ENCODE peak calls at places on chromosomes 4 and X, in seven cellular contexts. One of them, this sample, is unnamed.
A peak's percentile ranks its signal among the peaks of the same experiment; 100 is the strongest.

GRCh38 chr4:149521611-149522010 is 294.0 kb downstream of the IQCM start:
- DNase-seq in HL-60: no peak
- DNase-seq in heart left ventricle: no peak
- DNase-seq in CD8-positive, alpha-beta T cell: no peak
- DNase-seq in fibroblast of pulmonary artery: no peak
- DNase-seq in GM06990: no peak
- DNase-seq in choroid plexus epithelial cell: no peak
- DNase-seq in this sample: peak; percentile 35

GRCh38 chr4:77465271-77465670 is 140.3 kb upstream of the CXCL13 start:
- DNase-seq in HL-60: no peak
- DNase-seq in heart left ventricle: no peak
- DNase-seq in CD8-positive, alpha-beta T cell: no peak
- DNase-seq in fibroblast of pulmonary artery: peak; percentile 35
- DNase-seq in GM06990: no peak
- DNase-seq in choroid plexus epithelial cell: peak; percentile 40
- DNase-seq in this sample: peak; percentile 46

GRCh38 chr4:185738851-185739250 is 73.1 kb downstream of the SORBS2 start:
- DNase-seq in HL-60: no peak
- DNase-seq in heart left ventricle: no peak
- DNase-seq in CD8-positive, alpha-beta T cell: no peak
- DNase-seq in fibroblast of pulmonary artery: no peak
- DNase-seq in GM06990: no peak
- DNase-seq in choroid plexus epithelial cell: no peak
- DNase-seq in this sample: no peak

GRCh38 chr4:733631-733980 is 28.0 kb downstream of the PCGF3 start:
- DNase-seq in HL-60: no peak
- DNase-seq in heart left ventricle: peak; percentile 10
- DNase-seq in CD8-positive, alpha-beta T cell: no peak
- DNase-seq in fibroblast of pulmonary artery: no peak
- DNase-seq in GM06990: no peak
- DNase-seq in choroid plexus epithelial cell: no peak
- DNase-seq in this sample: no peak

GRCh38 chr4:88569944-88570455 is 22.3 kb upstream of the HERC3 start:
- DNase-seq in HL-60: no peak
- DNase-seq in heart left ventricle: no peak
- DNase-seq in CD8-positive, alpha-beta T cell: no peak
- DNase-seq in fibroblast of pulmonary artery: no peak
- DNase-seq in GM06990: no peak
- DNase-seq in choroid plexus epithelial cell: no peak
- DNase-seq in this sample: no peak

GRCh38 chrX:66833426-66833825 is 194.5 kb upstream of the EDA2R start:
- DNase-seq in HL-60: no peak
- DNase-seq in heart left ventricle: no peak
- DNase-seq in CD8-positive, alpha-beta T cell: no peak
- DNase-seq in fibroblast of pulmonary artery: no peak
- DNase-seq in GM06990: peak; percentile 0
- DNase-seq in choroid plexus epithelial cell: no peak
- DNase-seq in this sample: no peak

GRCh38 chr4:128658214-128658621 is 151.3 kb upstream of the JADE1 start:
- DNase-seq in HL-60: no peak
- DNase-seq in heart left ventricle: no peak
- DNase-seq in CD8-positive, alpha-beta T cell: no peak
- DNase-seq in fibroblast of pulmonary artery: peak; percentile 58
- DNase-seq in GM06990: no peak
- DNase-seq in choroid plexus epithelial cell: peak; percentile 25
- DNase-seq in this sample: no peak

GRCh38 chr4:20318011-20318898 is 66.5 kb downstream of the SLIT2 start:
- DNase-seq in HL-60: no peak
- DNase-seq in heart left ventricle: no peak
- DNase-seq in CD8-positive, alpha-beta T cell: no peak
- DNase-seq in fibroblast of pulmonary artery: no peak
- DNase-seq in GM06990: no peak
- DNase-seq in choroid plexus epithelial cell: no peak
- DNase-seq in this sample: no peak

GRCh38 chrX:13761606-13762005 is 27.1 kb downstream of the OFD1 start:
- DNase-seq in HL-60: no peak
- DNase-seq in heart left ventricle: no peak
- DNase-seq in CD8-positive, alpha-beta T cell: no peak
- DNase-seq in fibroblast of pulmonary artery: peak; percentile 16
- DNase-seq in GM06990: peak; percentile 24
- DNase-seq in choroid plexus epithelial cell: peak; percentile 37
- DNase-seq in this sample: no peak

GRCh38 chr4:99968330-99968729 is 18.3 kb upstream of the H2AZ1 start:
- DNase-seq in HL-60: no peak
- DNase-seq in heart left ventricle: no peak
- DNase-seq in CD8-positive, alpha-beta T cell: no peak
- DNase-seq in fibroblast of pulmonary artery: peak; percentile 50
- DNase-seq in GM06990: no peak
- DNase-seq in choroid plexus epithelial cell: peak; percentile 81
- DNase-seq in this sample: peak; percentile 69

GRCh38 chrX:75603833-75604232 is 81.0 kb upstream of the ZDHHC15 start:
- DNase-seq in HL-60: no peak
- DNase-seq in heart left ventricle: no peak
- DNase-seq in CD8-positive, alpha-beta T cell: no peak
- DNase-seq in fibroblast of pulmonary artery: peak; percentile 30
- DNase-seq in GM06990: no peak
- DNase-seq in choroid plexus epithelial cell: peak; percentile 47
- DNase-seq in this sample: peak; percentile 20

GRCh38 chr4:46698891-46699290 is 210.2 kb downstream of the COX7B2 start:
- DNase-seq in HL-60: no peak
- DNase-seq in heart left ventricle: no peak
- DNase-seq in CD8-positive, alpha-beta T cell: no peak
- DNase-seq in fibroblast of pulmonary artery: no peak
- DNase-seq in GM06990: no peak
- DNase-seq in choroid plexus epithelial cell: no peak
- DNase-seq in this sample: no peak

GRCh38 chrX:102154900-102155805 is 624 bp downstream of the BEX5 start:
- DNase-seq in HL-60: no peak
- DNase-seq in heart left ventricle: no peak
- DNase-seq in CD8-positive, alpha-beta T cell: peak; percentile 6
- DNase-seq in fibroblast of pulmonary artery: no peak
- DNase-seq in GM06990: no peak
- DNase-seq in choroid plexus epithelial cell: no peak
- DNase-seq in this sample: peak; percentile 10

GRCh38 chrX:102155806-102156179 is at the start of gene BEX5:
- DNase-seq in HL-60: no peak
- DNase-seq in heart left ventricle: peak; percentile 59
- DNase-seq in CD8-positive, alpha-beta T cell: peak; percentile 51
- DNase-seq in fibroblast of pulmonary artery: no peak
- DNase-seq in GM06990: peak; percentile 6
- DNase-seq in choroid plexus epithelial cell: peak; percentile 1
- DNase-seq in this sample: peak; percentile 57

DNA sequence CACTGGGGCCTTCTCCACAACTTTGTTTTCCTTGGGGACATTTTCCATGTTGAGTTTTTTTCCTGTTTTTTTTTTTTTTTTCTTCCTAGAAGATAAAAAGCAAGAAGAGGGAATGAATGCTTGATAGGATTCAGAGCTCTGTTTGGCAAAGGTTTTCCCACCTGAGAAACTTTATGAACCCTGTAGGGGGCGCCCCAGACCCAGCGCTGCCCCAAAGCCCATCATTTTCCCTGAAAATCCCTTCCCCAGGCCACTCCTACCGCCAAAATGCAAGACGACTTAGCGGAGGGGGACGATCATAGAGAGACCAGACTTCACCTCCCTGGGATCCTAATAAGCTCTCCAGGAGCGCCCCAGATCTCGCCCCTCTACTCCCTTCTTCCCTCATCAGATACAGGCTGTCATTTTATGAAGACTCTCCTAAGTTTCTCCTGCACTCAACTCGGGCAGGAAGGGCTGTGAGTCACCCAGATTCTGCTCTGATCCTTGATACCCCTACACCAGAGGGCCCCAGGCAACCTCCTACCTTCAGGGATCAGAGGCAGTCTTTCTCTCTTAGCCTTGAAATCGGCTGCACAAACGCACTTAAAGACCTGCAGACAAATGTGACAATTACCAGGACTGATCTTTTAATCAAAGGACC is 1.4 kb downstream of the BEX5 start:
- DNase-seq in HL-60: no peak
- DNase-seq in heart left ventricle: no peak
- DNase-seq in CD8-positive, alpha-beta T cell: peak; percentile 16
- DNase-seq in fibroblast of pulmonary artery: no peak
- DNase-seq in GM06990: no peak
- DNase-seq in choroid plexus epithelial cell: no peak
- DNase-seq in this sample: no peak
- TF ChIP-seq CTCF in HL-60: no peak
- TF ChIP-seq CTCF in heart left ventricle: no peak
- TF ChIP-seq CTCF in CD8-positive, alpha-beta T cell: peak; percentile 32
- TF ChIP-seq CTCF in fibroblast of pulmonary artery: no peak
- TF ChIP-seq CTCF in GM06990: peak; percentile 41
- TF ChIP-seq CTCF in choroid plexus epithelial cell: no peak
- TF ChIP-seq CTCF in this sample: no peak

GRCh38 chr4:184514121-184514988 is 40.0 kb upstream of the IRF2 start:
- DNase-seq in HL-60: peak; percentile 63
- DNase-seq in heart left ventricle: peak; percentile 64
- DNase-seq in CD8-positive, alpha-beta T cell: peak; percentile 8
- DNase-seq in fibroblast of pulmonary artery: peak; percentile 88
- DNase-seq in GM06990: peak; percentile 75
- DNase-seq in choroid plexus epithelial cell: peak; percentile 94
- DNase-seq in this sample: peak; percentile 72
- H3K4me3 ChIP-seq in HL-60: no peak overlapping the region
- H3K4me3 ChIP-seq in heart left ventricle: no peak overlapping the region
- H3K4me3 ChIP-seq in CD8-positive, alpha-beta T cell: no peak overlapping the region
- H3K4me3 ChIP-seq in fibroblast of pulmonary artery: peak overlapping the region; percentile 16
- H3K4me3 ChIP-seq in GM06990: no peak overlapping the region
- H3K4me3 ChIP-seq in choroid plexus epithelial cell: no peak overlapping the region
- H3K4me3 ChIP-seq in this sample: no peak overlapping the region

GRCh38 chrX:69195197-69195596 is 29.9 kb upstream of the PJA1 start:
- DNase-seq in HL-60: no peak
- DNase-seq in heart left ventricle: no peak
- DNase-seq in CD8-positive, alpha-beta T cell: no peak
- DNase-seq in fibroblast of pulmonary artery: no peak
- DNase-seq in GM06990: no peak
- DNase-seq in choroid plexus epithelial cell: no peak
- DNase-seq in this sample: no peak

GRCh38 chrX:69185886-69186285 is 20.6 kb upstream of the PJA1 start:
- DNase-seq in HL-60: no peak
- DNase-seq in heart left ventricle: no peak
- DNase-seq in CD8-positive, alpha-beta T cell: no peak
- DNase-seq in fibroblast of pulmonary artery: no peak
- DNase-seq in GM06990: no peak
- DNase-seq in choroid plexus epithelial cell: no peak
- DNase-seq in this sample: no peak

GRCh38 chrX:69192603-69193002 is 27.4 kb upstream of the PJA1 start:
- DNase-seq in HL-60: no peak
- DNase-seq in heart left ventricle: no peak
- DNase-seq in CD8-positive, alpha-beta T cell: no peak
- DNase-seq in fibroblast of pulmonary artery: no peak
- DNase-seq in GM06990: no peak
- DNase-seq in choroid plexus epithelial cell: no peak
- DNase-seq in this sample: peak; percentile 10

GRCh38 chrX:69186651-69187050 is 21.4 kb upstream of the PJA1 start:
- DNase-seq in HL-60: no peak
- DNase-seq in heart left ventricle: no peak
- DNase-seq in CD8-positive, alpha-beta T cell: no peak
- DNase-seq in fibroblast of pulmonary artery: no peak
- DNase-seq in GM06990: no peak
- DNase-seq in choroid plexus epithelial cell: no peak
- DNase-seq in this sample: no peak

DNA sequence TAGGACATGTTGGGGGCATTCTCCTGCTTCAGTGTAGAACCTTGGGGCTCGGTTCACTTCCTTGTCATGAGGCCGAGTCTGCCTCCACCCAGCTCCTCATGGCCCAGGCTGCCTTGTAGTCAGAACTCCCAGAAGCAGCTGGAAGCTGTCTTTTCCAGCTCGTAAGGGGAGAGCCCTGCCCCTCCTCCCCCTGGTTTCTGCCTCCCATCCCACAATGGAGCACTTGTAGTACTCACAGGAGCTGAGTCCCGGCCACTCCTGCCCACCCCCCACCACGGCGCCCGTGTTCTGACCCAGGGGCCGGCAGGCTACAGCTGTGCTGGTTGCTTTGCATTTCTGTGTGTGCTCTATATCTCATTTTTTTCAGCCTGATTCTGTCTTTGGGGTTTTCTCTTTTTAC is 24.7 kb upstream of the PJA1 start:
- DNase-seq in HL-60: no peak
- DNase-seq in heart left ventricle: no peak
- DNase-seq in CD8-positive, alpha-beta T cell: no peak
- DNase-seq in fibroblast of pulmonary artery: peak; percentile 12
- DNase-seq in GM06990: no peak
- DNase-seq in choroid plexus epithelial cell: no peak
- DNase-seq in this sample: no peak
- TF ChIP-seq CTCF in HL-60: no peak
- TF ChIP-seq CTCF in heart left ventricle: no peak
- TF ChIP-seq CTCF in CD8-positive, alpha-beta T cell: no peak
- TF ChIP-seq CTCF in fibroblast of pulmonary artery: no peak
- TF ChIP-seq CTCF in GM06990: no peak
- TF ChIP-seq CTCF in choroid plexus epithelial cell: no peak
- TF ChIP-seq CTCF in this sample: no peak

GRCh38 chr4:134202557-134202956 is 968 bp upstream of the PABPC4L start:
- DNase-seq in HL-60: no peak
- DNase-seq in heart left ventricle: no peak
- DNase-seq in CD8-positive, alpha-beta T cell: no peak
- DNase-seq in fibroblast of pulmonary artery: peak; percentile 14
- DNase-seq in GM06990: no peak
- DNase-seq in choroid plexus epithelial cell: peak; percentile 53
- DNase-seq in this sample: peak; percentile 9

GRCh38 chr4:134202136-134202535 is 547 bp upstream of the PABPC4L start:
- DNase-seq in HL-60: no peak
- DNase-seq in heart left ventricle: no peak
- DNase-seq in CD8-positive, alpha-beta T cell: no peak
- DNase-seq in fibroblast of pulmonary artery: no peak
- DNase-seq in GM06990: no peak
- DNase-seq in choroid plexus epithelial cell: peak; percentile 34
- DNase-seq in this sample: no peak

GRCh38 chr4:134201216-134202098 is at the start of gene PABPC4L:
- DNase-seq in HL-60: no peak
- DNase-seq in heart left ventricle: peak; percentile 60
- DNase-seq in CD8-positive, alpha-beta T cell: no peak
- DNase-seq in fibroblast of pulmonary artery: peak; percentile 75
- DNase-seq in GM06990: no peak
- DNase-seq in choroid plexus epithelial cell: peak; percentile 83
- DNase-seq in this sample: peak; percentile 7

DNA sequence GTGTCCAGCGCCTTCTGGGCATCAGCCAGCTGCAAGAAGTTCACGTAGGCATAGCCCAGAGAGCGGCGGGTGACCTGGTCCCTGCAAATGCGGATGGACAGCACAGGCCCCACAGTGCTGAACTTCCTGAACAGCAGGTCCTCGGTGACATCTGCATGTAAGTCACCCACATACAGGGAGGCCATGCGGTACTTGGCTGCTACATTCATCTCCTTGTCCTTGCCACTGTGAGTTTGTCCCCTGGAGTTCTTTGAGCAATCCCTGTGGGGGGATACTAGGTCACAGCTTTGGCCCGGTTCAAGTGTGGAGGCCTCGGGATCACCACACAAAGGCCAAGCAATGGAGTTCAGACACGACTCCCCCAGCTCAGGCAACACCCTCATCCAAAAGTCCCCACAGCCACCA is 776 bp downstream of the PABPC4L start:
- DNase-seq in HL-60: no peak
- DNase-seq in heart left ventricle: peak; percentile 27
- DNase-seq in CD8-positive, alpha-beta T cell: no peak
- DNase-seq in fibroblast of pulmonary artery: no peak
- DNase-seq in GM06990: no peak
- DNase-seq in choroid plexus epithelial cell: peak; percentile 13
- DNase-seq in this sample: no peak
- H3K4me3 ChIP-seq in HL-60: no peak overlapping the region
- H3K4me3 ChIP-seq in heart left ventricle: peak overlapping the region; percentile 70
- H3K4me3 ChIP-seq in CD8-positive, alpha-beta T cell: no peak overlapping the region
- H3K4me3 ChIP-seq in fibroblast of pulmonary artery: peak overlapping the region; percentile 58
- H3K4me3 ChIP-seq in GM06990: no peak overlapping the region
- H3K4me3 ChIP-seq in choroid plexus epithelial cell: peak overlapping the region; percentile 65
- H3K4me3 ChIP-seq in this sample: no peak overlapping the region

This sample was measured in bronchial epithelial cell.